ENCODE peak calls at places on chromosome 18, in eight cellular contexts. Y is NCI-H1694; W is H4; E is stimulated activated naive CD4-positive, alpha-beta T cell; C is stimulated activated CD8-positive, alpha-beta memory T cell treated with anti-CD3 and anti-CD28 coated beads, Interleukin-15, amount 100 ng/mL, for 24 hours; M is NCI-H748 treated with DMSO at 0.1 percent for 48 hours; O is Caki2; F is effector memory CD8-positive, alpha-beta T cell. J is an unnamed sample.

GRCh38 chr18:69648486-69648885 is 247.8 kb downstream of the DOK6 start:
- DNase-seq in Y (no peak), W (no peak), E (no peak), C (no peak), M (peak; percentile 75), O (no peak), F (no peak), J (no peak)

GRCh38 chr18:54717673-54718435 is 110.4 kb upstream of the RAB27B start:
- DNase-seq in Y (no peak), W (no peak), E (peak; percentile 9), C (no peak), M (no peak), O (no peak), F (peak; percentile 20), J (peak; percentile 59)

GRCh38 chr18:53745228-53745967 is 479.1 kb downstream of the MBD2 start:
- DNase-seq in Y (no peak), W (peak; percentile 35), E (no peak), C (no peak), M (no peak), O (peak; percentile 2), F (no peak), J (no peak)

GRCh38 chr18:79749251-79750191 is 48.2 kb upstream of the KCNG2 start:
- DNase-seq in Y (no peak), W (no peak), E (no peak), C (no peak), M (peak; percentile 75), O (no peak), F (no peak), J (peak; percentile 78)

GRCh38 chr18:58584219-58585127 is 44.4 kb downstream of the ALPK2 start:
- DNase-seq in Y (no peak), W (peak; percentile 39), E (no peak), C (no peak), M (no peak), O (peak; percentile 54), F (no peak), J (peak; percentile 38)

GRCh38 chr18:79389689-79390088 is 6.0 kb upstream of the NFATC1 start:
- DNase-seq in Y (no peak), W (no peak), E (no peak), C (no peak), M (no peak), O (no peak), F (no peak), J (no peak)

GRCh38 chr18:34807106-34807796 is 97.2 kb downstream of the DTNA start:
- DNase-seq in Y (no peak), W (no peak), E (no peak), C (no peak), M (no peak), O (peak; percentile 2), F (no peak), J (no peak)

GRCh38 chr18:28267276-28267675 is 90.3 kb upstream of the CDH2 start:
- DNase-seq in Y (no peak), W (no peak), E (no peak), C (no peak), M (no peak), O (no peak), F (no peak), J (no peak)

GRCh38 chr18:69968073-69968472 is 20.4 kb upstream of the CD226 start:
- DNase-seq in Y (no peak), W (no peak), E (peak; percentile 34), C (no peak), M (peak; percentile 54), O (no peak), F (no peak), J (no peak)

GRCh38 chr18:12057419-12058039 is 36.1 kb upstream of the ANKRD62 start:
- DNase-seq in Y (no peak), W (no peak), E (no peak), C (no peak), M (no peak), O (no peak), F (no peak), J (no peak)

GRCh38 chr18:11259421-11259820 is 110.1 kb upstream of the PIEZO2 start:
- DNase-seq in Y (no peak), W (no peak), E (no peak), C (no peak), M (no peak), O (no peak), F (no peak), J (peak; percentile 47)

GRCh38 chr18:40531061-40531460 is 1424.0 kb upstream of the PIK3C3 start:
- DNase-seq in Y (no peak), W (no peak), E (no peak), C (no peak), M (no peak), O (no peak), F (no peak), J (no peak)

GRCh38 chr18:26719909-26720308 is 145.6 kb downstream of the AQP4 start:
- DNase-seq in Y (no peak), W (no peak), E (no peak), C (no peak), M (no peak), O (no peak), F (no peak), J (no peak)

GRCh38 chr18:49081511-49082146 is 130.9 kb upstream of the SMAD7 start:
- DNase-seq in Y (no peak), W (no peak), E (no peak), C (no peak), M (no peak), O (no peak), F (no peak), J (peak; percentile 92)

GRCh38 chr18:23828426-23828825 is 139.2 kb downstream of the LAMA3 start:
- DNase-seq in Y (no peak), W (peak; percentile 75), E (peak; percentile 58), C (no peak), M (no peak), O (peak; percentile 65), F (peak; percentile 56), J (no peak)

GRCh38 chr18:34867520-34867919 is 157.4 kb downstream of the DTNA start:
- DNase-seq in Y (peak; percentile 3), W (peak; percentile 20), E (no peak), C (no peak), M (peak; percentile 37), O (peak; percentile 1), F (no peak), J (peak; percentile 75)

GRCh38 chr18:77248873-77249582 is 620 bp upstream of the GALR1 start:
- DNase-seq in Y (no peak), W (no peak), E (no peak), C (no peak), M (no peak), O (no peak), F (no peak), J (peak; percentile 59)

GRCh38 chr18:7177131-7177744 is 53.7 kb upstream of the LRRC30 start:
- DNase-seq in Y (peak; percentile 35), W (peak; percentile 64), E (no peak), C (no peak), M (peak; percentile 54), O (peak; percentile 48), F (no peak), J (peak; percentile 96)

GRCh38 chr18:26978812-26979341 is 113.4 kb upstream of the AQP4 start:
- DNase-seq in Y (no peak), W (no peak), E (no peak), C (no peak), M (no peak), O (no peak), F (no peak), J (no peak)

GRCh38 chr18:73249030-73249429 is 381.2 kb upstream of the NETO1 start:
- DNase-seq in Y (no peak), W (no peak), E (no peak), C (no peak), M (no peak), O (no peak), F (no peak), J (no peak)

GRCh38 chr18:78579449-78579848 is 400.2 kb upstream of the SALL3 start:
- DNase-seq in Y (no peak), W (no peak), E (no peak), C (no peak), M (no peak), O (no peak), F (no peak), J (no peak)

GRCh38 chr18:54203914-54204313 is 20.6 kb downstream of the MBD2 start:
- DNase-seq in Y (no peak), W (no peak), E (no peak), C (no peak), M (no peak), O (no peak), F (no peak), J (no peak)

GRCh38 chr18:12703714-12704113 is 872 bp downstream of the PSMG2 start:
- DNase-seq in Y (no peak), W (no peak), E (no peak), C (no peak), M (no peak), O (no peak), F (no peak), J (peak; percentile 75)